ENCODE peak calls at places on chromosomes 3 and 15, in seven cellular contexts. V, W, B, R, Z, A and J are unnamed samples.

GRCh38 chr15:101250331-101250730 is 1.5 kb downstream of the CHSY1 start:
- DNase-seq in V (no peak), W (no peak), B (no peak), R (no peak), Z (no peak), A (peak), J (no peak)

GRCh38 chr15:64279131-64279530 is 76.8 kb downstream of the CSNK1G1 start:
- DNase-seq in V (no peak), W (no peak), B (no peak), R (no peak), Z (no peak), A (peak), J (no peak)

GRCh38 chr15:25176991-25177954 is 222.5 kb downstream of the SNRPN start:
- DNase-seq in V (peak), W (no peak), B (no peak), R (no peak), Z (peak), A (no peak), J (no peak)

GRCh38 chr3:172287811-172288477 is 160.3 kb downstream of the GHSR start:
- DNase-seq in V (no peak), W (no peak), B (no peak), R (no peak), Z (no peak), A (no peak), J (no peak)

GRCh38 chr3:142987707-142988106 is 13.7 kb upstream of the U2SURP start:
- DNase-seq in V (no peak), W (no peak), B (no peak), R (no peak), Z (no peak), A (peak), J (no peak)

GRCh38 chr15:55791576-55792400 is 48.8 kb upstream of the PRTG start:
- DNase-seq in V (no peak), W (no peak), B (no peak), R (peak), Z (no peak), A (peak), J (no peak)

GRCh38 chr15:51144021-51144532 is 49.4 kb upstream of the TNFAIP8L3 start:
- DNase-seq in V (no peak), W (no peak), B (no peak), R (no peak), Z (no peak), A (peak), J (no peak)

GRCh38 chr3:135310317-135310716 is 515.3 kb downstream of the EPHB1 start:
- DNase-seq in V (peak), W (no peak), B (no peak), R (peak), Z (no peak), A (no peak), J (no peak)

GRCh38 chr15:92711457-92711831 is 55.9 kb upstream of the FAM174B start:
- DNase-seq in V (no peak), W (no peak), B (no peak), R (no peak), Z (no peak), A (no peak), J (no peak)

GRCh38 chr3:122019493-122019892 is 2.6 kb downstream of the ILDR1 start:
- DNase-seq in V (no peak), W (no peak), B (no peak), R (no peak), Z (no peak), A (no peak), J (no peak)

GRCh38 chr3:45516829-45517228 is 77.7 kb upstream of the LIMD1 start:
- DNase-seq in V (no peak), W (no peak), B (no peak), R (no peak), Z (no peak), A (peak), J (no peak)

GRCh38 chr3:8681349-8681748 is 36.8 kb upstream of the SSUH2 start:
- DNase-seq in V (no peak), W (no peak), B (no peak), R (no peak), Z (no peak), A (no peak), J (no peak)

GRCh38 chr15:45180201-45180600 is 7.6 kb downstream of the SHF start:
- DNase-seq in V (no peak), W (no peak), B (no peak), R (no peak), Z (no peak), A (peak), J (no peak)

GRCh38 chr3:9316881-9317341 is 45.9 kb upstream of the THUMPD3 start:
- DNase-seq in V (peak), W (no peak), B (no peak), R (no peak), Z (no peak), A (peak), J (no peak)

GRCh38 chr15:85751731-85752421 is 42.8 kb downstream of the KLHL25 start:
- DNase-seq in V (peak), W (no peak), B (no peak), R (no peak), Z (peak), A (no peak), J (no peak)

GRCh38 chr3:34948431-34948971 is 690.8 kb upstream of the ARPP21 start:
- DNase-seq in V (no peak), W (no peak), B (no peak), R (no peak), Z (no peak), A (peak), J (no peak)

GRCh38 chr15:29668120-29668602 is 154.1 kb downstream of the TJP1 start:
- DNase-seq in V (peak), W (no peak), B (peak), R (peak), Z (peak), A (peak), J (peak)

GRCh38 chr15:41022487-41023090 is 69.3 kb downstream of the CHAC1 start:
- DNase-seq in V (peak), W (peak), B (no peak), R (peak), Z (peak), A (peak), J (peak)

GRCh38 chr3:127392146-127392470 is 104.3 kb upstream of the PRR20G start:
- DNase-seq in V (no peak), W (no peak), B (no peak), R (peak), Z (no peak), A (no peak), J (no peak)

GRCh38 chr3:25574172-25574765 is 90.4 kb downstream of the TOP2B start:
- DNase-seq in V (no peak), W (no peak), B (no peak), R (no peak), Z (no peak), A (no peak), J (no peak)

GRCh38 chr3:100041328-100041749 is 73.0 kb downstream of the FILIP1L start:
- DNase-seq in V (no peak), W (no peak), B (no peak), R (no peak), Z (no peak), A (peak), J (no peak)

GRCh38 chr15:85491663-85492062 is 111.3 kb downstream of the AKAP13 start:
- DNase-seq in V (no peak), W (no peak), B (no peak), R (no peak), Z (no peak), A (no peak), J (no peak)

GRCh38 chr3:140006331-140006730 is 71.3 kb downstream of the CLSTN2 start:
- DNase-seq in V (no peak), W (no peak), B (no peak), R (no peak), Z (no peak), A (no peak), J (no peak)

GRCh38 chr3:16071246-16071645 is 103.2 kb upstream of the GALNT15 start:
- DNase-seq in V (no peak), W (no peak), B (no peak), R (no peak), Z (no peak), A (peak), J (no peak)

GRCh38 chr3:87298111-87298718 is 21.8 kb upstream of the POU1F1 start:
- DNase-seq in V (peak), W (peak), B (peak), R (peak), Z (no peak), A (peak), J (no peak)

GRCh38 chr3:48130321-48130881 is 57.8 kb downstream of the CDC25A start:
- DNase-seq in V (peak), W (no peak), B (no peak), R (no peak), Z (peak), A (peak), J (no peak)

GRCh38 chr3:72171461-72171860 is 386.5 kb upstream of the PROK2 start:
- DNase-seq in V (no peak), W (no peak), B (no peak), R (no peak), Z (no peak), A (peak), J (no peak)

GRCh38 chr3:134079111-134079531 is 49.4 kb upstream of the SLCO2A1 start:
- DNase-seq in V (no peak), W (no peak), B (no peak), R (no peak), Z (no peak), A (no peak), J (no peak)

GRCh38 chr3:141659821-141660597 is 78.1 kb upstream of the RNF7 start:
- DNase-seq in V (peak), W (no peak), B (no peak), R (peak), Z (peak), A (peak), J (no peak)

GRCh38 chr3:43748179-43748578 is 57.4 kb downstream of the ABHD5 start:
- DNase-seq in V (no peak), W (no peak), B (no peak), R (no peak), Z (no peak), A (peak), J (no peak)

GRCh38 chr15:64985382-64986033 is 4.2 kb downstream of the SPG21 start:
- DNase-seq in V (no peak), W (no peak), B (peak), R (no peak), Z (peak), A (no peak), J (no peak)

GRCh38 chr3:46711770-46712169 is 5.9 kb downstream of the PRSS50 start:
- DNase-seq in V (no peak), W (no peak), B (no peak), R (no peak), Z (no peak), A (no peak), J (no peak)

GRCh38 chr3:36693670-36694069 is 70.7 kb downstream of the DCLK3 start:
- DNase-seq in V (no peak), W (no peak), B (no peak), R (no peak), Z (no peak), A (no peak), J (no peak)